ENCODE peak calls at places on chromosomes 13 and 19, in seven cellular contexts. K, F, Y, M, X, N and I are unnamed samples.

GRCh38 chr19:31300406-31300805 is 48.8 kb downstream of the TSHZ3 start:
- DNase-seq in K (no peak), M (no peak), F (no peak), X (no peak), N (no peak), Y (no peak), I (no peak)

GRCh38 chr19:14516746-14517438 is 1.3 kb downstream of the DNAJB1 start:
- DNase-seq in K (no peak), Y (peak; percentile 62), F (no peak), M (no peak), N (no peak), X (no peak), I (peak; percentile 21)

GRCh38 chr19:55086730-55087541 is 11.3 kb downstream of the EPS8L1 start:
- DNase-seq in Y (peak; percentile 75), M (peak; percentile 96), N (no peak), X (no peak), K (no peak), F (peak; percentile 93), I (peak; percentile 97)

GRCh38 chr19:31418692-31419430 is 69.6 kb upstream of the TSHZ3 start:
- DNase-seq in Y (no peak), M (no peak), F (no peak), X (no peak), N (no peak), K (no peak), I (no peak)

GRCh38 chr19:10863107-10863700 is 8.1 kb upstream of the CARM1 start:
- DNase-seq in N (no peak), M (peak; percentile 72), X (no peak), F (peak; percentile 54), K (no peak), Y (no peak), I (no peak)

GRCh38 chr19:53545271-53546065 is 7.5 kb downstream of the ZNF331 start:
- DNase-seq in X (no peak), N (no peak), Y (no peak), F (peak; percentile 88), K (peak; percentile 95), M (peak; percentile 92), I (peak; percentile 9)

GRCh38 chr19:35051796-35052195 is 10.3 kb downstream of the HPN start:
- DNase-seq in Y (no peak), F (no peak), K (no peak), N (no peak), X (no peak), M (no peak), I (no peak)

GRCh38 chr13:75326173-75327131 is 155.5 kb downstream of the TBC1D4 start:
- DNase-seq in F (peak; percentile 16), M (no peak), Y (no peak), N (peak; percentile 40), X (no peak), K (no peak), I (peak; percentile 87)

GRCh38 chr19:17681505-17682125 is 6.5 kb downstream of the UNC13A start:
- DNase-seq in N (peak; percentile 23), K (no peak), Y (no peak), M (peak; percentile 71), X (no peak), F (peak; percentile 55), I (peak; percentile 30)

GRCh38 chr19:10044390-10044789 is 31.1 kb downstream of the RDH8 start:
- DNase-seq in F (no peak), M (peak; percentile 15), N (no peak), X (no peak), Y (no peak), K (no peak), I (peak; percentile 10)

GRCh38 chr19:39825531-39826076 is 8.4 kb downstream of the DYRK1B start:
- DNase-seq in M (no peak), N (no peak), Y (no peak), F (no peak), K (no peak), X (no peak), I (no peak)

GRCh38 chr19:58468216-58468839 is 1.4 kb downstream of the ZNF324 start:
- DNase-seq in X (no peak), F (no peak), Y (no peak), K (no peak), M (peak; percentile 17), N (no peak), I (no peak)

GRCh38 chr19:16861875-16862274 is 26.9 kb upstream of the F2RL3 start:
- DNase-seq in M (no peak), K (no peak), F (no peak), N (no peak), Y (no peak), X (no peak), I (no peak)

GRCh38 chr19:30557927-30558557 is 185.9 kb downstream of the ZNF536 start:
- DNase-seq in K (no peak), Y (no peak), F (no peak), N (no peak), M (no peak), X (no peak), I (no peak)

GRCh38 chr13:25632166-25632888 is 260.6 kb downstream of the ATP8A2 start:
- DNase-seq in X (no peak), K (no peak), M (no peak), Y (no peak), F (no peak), N (no peak), I (no peak)

GRCh38 chr13:25886438-25887214 is 165.2 kb downstream of the SHISA2 start:
- DNase-seq in Y (no peak), K (no peak), F (peak; percentile 72), N (no peak), X (no peak), M (peak; percentile 67), I (peak; percentile 33)

GRCh38 chr13:113855931-113856715 is 7.8 kb downstream of the GAS6 start:
- DNase-seq in Y (no peak), M (no peak), K (no peak), N (no peak), X (no peak), F (no peak), I (no peak)

GRCh38 chr19:48158210-48158790 is 11.8 kb downstream of the LIG1 start:
- DNase-seq in N (no peak), F (no peak), K (no peak), X (no peak), M (no peak), Y (no peak), I (no peak)

GRCh38 chr19:49538643-49539042 is 10.8 kb downstream of the RCN3 start:
- DNase-seq in Y (no peak), X (no peak), N (no peak), F (no peak), M (no peak), K (no peak), I (no peak)

GRCh38 chr19:21109116-21109515 is 27.1 kb downstream of the ZNF714 start:
- DNase-seq in M (peak; percentile 55), N (no peak), X (no peak), K (no peak), F (peak; percentile 34), Y (no peak), I (no peak)